ENCODE peak calls at places on chromosome 11, in six cellular contexts. R is fibroblast of the aortic adventitia, F is EH, S is NCI-H345, O is astrocyte of the spinal cord, V is Panc1. J is an unnamed sample.

GRCh38 chr11:14015711-14016110 is 53.2 kb downstream of the SPON1 start:
- DNase-seq in S (no peak), V (peak), O (peak), F (peak), R (peak), J (peak)

GRCh38 chr11:125960771-125961170 is 14.9 kb downstream of the VSIG10L2 start:
- DNase-seq in F (no peak), V (no peak), R (no peak), S (no peak), O (no peak), J (no peak)

GRCh38 chr11:123473941-123474668 is 44.0 kb downstream of the GRAMD1B start:
- DNase-seq in S (no peak), F (peak), V (no peak), O (peak), R (peak), J (peak)

GRCh38 chr11:131064373-131064991 is 148.2 kb upstream of the SNX19 start:
- DNase-seq in V (peak), R (peak), O (peak), F (peak), S (peak), J (peak)

GRCh38 chr11:48165426-48165825 is 51.2 kb upstream of the OR4B1 start:
- DNase-seq in S (no peak), O (no peak), R (no peak), V (no peak), F (no peak), J (no peak)

GRCh38 chr11:64715756-64716470 is 7.1 kb downstream of the NRXN2 start:
- DNase-seq in O (no peak), F (no peak), S (no peak), V (no peak), R (no peak), J (no peak)

GRCh38 chr11:47858169-47858543 is 10.0 kb upstream of the NUP160 start:
- DNase-seq in F (peak), R (peak), S (no peak), O (peak), V (peak), J (peak)

GRCh38 chr11:45658292-45658991 is 7.0 kb downstream of the CHST1 start:
- DNase-seq in S (no peak), V (no peak), R (peak), O (peak), F (peak), J (peak)

GRCh38 chr11:61332266-61332822 is 561 bp downstream of the DDB1 start:
- DNase-seq in V (no peak), F (peak), S (no peak), R (peak), O (peak), J (no peak)

GRCh38 chr11:130894322-130895025 is 21.8 kb downstream of the SNX19 start:
- DNase-seq in F (peak), S (peak), V (peak), O (peak), R (peak), J (no peak)

GRCh38 chr11:35071722-35072121 is 67.2 kb upstream of the CD44 start:
- DNase-seq in S (no peak), R (no peak), O (no peak), V (no peak), F (no peak), J (no peak)

GRCh38 chr11:68024508-68024907 is 6.0 kb upstream of the NDUFS8 start:
- DNase-seq in R (no peak), F (no peak), V (no peak), O (no peak), S (no peak), J (no peak)

GRCh38 chr11:61357233-61357893 is 4.3 kb downstream of the CYB561A3 start:
- DNase-seq in R (no peak), F (no peak), O (no peak), S (no peak), V (no peak), J (no peak)

GRCh38 chr11:111723595-111723994 is 42.6 kb downstream of the PPP2R1B start:
- DNase-seq in S (no peak), F (no peak), V (no peak), R (no peak), O (no peak), J (no peak)

GRCh38 chr11:128373011-128373410 is 214.3 kb downstream of the ETS1 start:
- DNase-seq in O (no peak), R (no peak), V (no peak), F (no peak), S (no peak), J (no peak)

GRCh38 chr11:45847908-45848316 is 637 bp downstream of the CRY2 start:
- DNase-seq in S (peak), V (no peak), R (peak), O (peak), F (peak), J (no peak)

GRCh38 chr11:110112457-110112856 is 19.3 kb downstream of the ZC3H12C start:
- DNase-seq in R (no peak), F (no peak), O (no peak), V (no peak), S (no peak), J (no peak)

GRCh38 chr11:119416606-119417580 is 6.1 kb downstream of the THY1 start:
- DNase-seq in O (peak), S (no peak), F (peak), V (no peak), R (peak), J (no peak)

GRCh38 chr11:110366234-110366633 is 63.5 kb upstream of the FDX1 start:
- DNase-seq in V (no peak), F (peak), S (peak), R (no peak), O (peak), J (peak)

GRCh38 chr11:108224908-108225786 is 2.3 kb downstream of the ATM start:
- DNase-seq in F (peak), O (no peak), V (no peak), S (no peak), R (no peak), J (no peak)

GRCh38 chr11:119721129-119722120 is 7.6 kb downstream of the NECTIN1 start:
- DNase-seq in R (peak), F (peak), O (no peak), V (no peak), S (peak), J (no peak)

GRCh38 chr11:85672111-85672875 is 7.4 kb upstream of the CREBZF start:
- DNase-seq in V (no peak), O (no peak), R (no peak), S (no peak), F (no peak), J (no peak)

GRCh38 chr11:45110562-45110961 is 35.9 kb upstream of the PRDM11 start:
- DNase-seq in V (no peak), F (peak), R (peak), O (peak), S (peak), J (no peak)

GRCh38 chr11:74019860-74020259 is 11.0 kb upstream of the UCP3 start:
- DNase-seq in R (no peak), F (no peak), S (no peak), V (no peak), O (peak), J (no peak)

GRCh38 chr11:18633256-18634139 is 644 bp downstream of the SPTY2D1 start:
- DNase-seq in R (peak), O (peak), V (no peak), F (peak), S (no peak), J (peak)

GRCh38 chr11:130666781-130667251 is 218.4 kb downstream of the ADAMTS15 start:
- DNase-seq in S (no peak), R (peak), F (peak), O (peak), V (no peak), J (no peak)

GRCh38 chr11:111414936-111415335 is 35.9 kb upstream of the POU2AF1 start:
- DNase-seq in F (no peak), V (no peak), R (no peak), O (no peak), S (no peak), J (no peak)

GRCh38 chr11:112279901-112280267 is 19.2 kb upstream of the PLET1 start:
- DNase-seq in S (peak), V (no peak), O (peak), F (peak), R (peak), J (no peak)

GRCh38 chr11:128686745-128687177 is 7.1 kb upstream of the FLI1 start:
- DNase-seq in O (peak), F (peak), R (peak), V (no peak), S (no peak), J (no peak)

GRCh38 chr11:108933630-108934029 is 268.8 kb downstream of the DDX10 start:
- DNase-seq in F (peak), V (no peak), S (no peak), R (peak), O (peak), J (no peak)

GRCh38 chr11:61683961-61684869 is 4.0 kb downstream of the DAGLA start:
- DNase-seq in S (no peak), O (peak), F (no peak), R (peak), V (no peak), J (no peak)

GRCh38 chr11:127006311-127006710 is 5.7 kb upstream of the KIRREL3 start:
- DNase-seq in S (no peak), O (peak), R (peak), F (peak), V (no peak), J (no peak)

GRCh38 chr11:126072821-126073594 is 10.3 kb upstream of the CDON start:
- DNase-seq in S (no peak), F (no peak), O (no peak), V (no peak), R (no peak), J (no peak)

GRCh38 chr11:59810189-59810910 is at the start of gene MRPL16:
- DNase-seq in F (peak), O (peak), R (peak), S (peak), V (peak), J (peak)

GRCh38 chr11:64268687-64269379 is 15.6 kb downstream of the BAD start:
- DNase-seq in O (peak), R (peak), V (no peak), F (peak), S (peak), J (no peak)

J was measured in retinal pigment epithelial cell.